ENCODE peak calls at places on chromosomes 5 and 9, in nine cellular contexts. Q is NCI-H510A treated with DMSO at 0.1 percent for 48 hours, J is GM18507, H is T-helper 17 cell, C is AG10803, R is AG04449, V is MM.1S, F is mucosa of descending colon, D is posterior vena cava. M is an unnamed sample.

GRCh38 chr5:8394965-8395364 is 526.0 kb downstream of the MTRR start:
- DNase-seq in Q (no peak), F (no peak), R (no peak), D (no peak), H (no peak), V (no peak), J (no peak), C (no peak), M (no peak)

GRCh38 chr5:137320056-137321045 is 178.8 kb downstream of the SPOCK1 start:
- DNase-seq in Q (peak), R (no peak), V (peak), D (no peak), J (peak), H (no peak), C (peak), F (no peak), M (peak)

GRCh38 chr5:150605546-150605945 is 34.9 kb upstream of the SYNPO start:
- DNase-seq in J (no peak), V (no peak), Q (no peak), H (no peak), R (no peak), F (peak), D (peak), C (no peak), M (no peak)

GRCh38 chr9:130869250-130869649 is 27.4 kb downstream of the QRFP start:
- DNase-seq in J (no peak), R (no peak), H (no peak), F (no peak), D (peak), Q (no peak), V (no peak), C (no peak), M (no peak)

GRCh38 chr5:33937700-33938506 is 1.7 kb downstream of the RXFP3 start:
- DNase-seq in J (no peak), R (no peak), H (no peak), V (no peak), Q (no peak), C (no peak), D (no peak), F (no peak), M (no peak)

GRCh38 chr5:122142480-122142879 is 13.1 kb downstream of the ZNF474 start:
- DNase-seq in J (no peak), V (no peak), F (no peak), D (no peak), Q (no peak), H (no peak), C (peak), R (no peak), M (no peak)

GRCh38 chr5:121692163-121692562 is 159.5 kb upstream of the FTMT start:
- DNase-seq in D (no peak), V (no peak), C (no peak), R (no peak), H (no peak), F (no peak), J (no peak), Q (no peak), M (no peak)

GRCh38 chr5:228886-229285 is 10.8 kb downstream of the SDHA start:
- DNase-seq in J (no peak), D (no peak), V (no peak), F (no peak), R (no peak), H (no peak), C (no peak), Q (no peak), M (no peak)

GRCh38 chr5:58871648-58872242 is 288.9 kb downstream of the RAB3C start:
- DNase-seq in F (no peak), C (peak), D (no peak), J (no peak), V (peak), Q (peak), H (no peak), R (no peak), M (no peak)

GRCh38 chr9:20361220-20361619 is 261.1 kb downstream of the MLLT3 start:
- DNase-seq in F (no peak), H (no peak), C (no peak), J (no peak), Q (no peak), D (no peak), R (no peak), V (no peak), M (no peak)

GRCh38 chr9:15696979-15697378 is 144.1 kb downstream of the CCDC171 start:
- DNase-seq in H (no peak), J (no peak), V (no peak), C (peak), D (no peak), Q (no peak), R (no peak), F (no peak), M (no peak)

GRCh38 chr5:178535299-178536175 is 54.7 kb downstream of the COL23A1 start:
- DNase-seq in Q (no peak), V (no peak), C (peak), H (no peak), D (peak), R (no peak), F (no peak), J (no peak), M (no peak)

GRCh38 chr5:116084891-116085715 is at the start of gene COMMD10:
- DNase-seq in J (peak), Q (peak), R (peak), H (peak), V (peak), F (peak), C (peak), D (peak), M (peak)

GRCh38 chr9:71691036-71691435 is 77.3 kb downstream of the CEMIP2 start:
- DNase-seq in V (no peak), R (no peak), Q (no peak), F (no peak), J (no peak), C (no peak), D (no peak), H (no peak), M (no peak)

GRCh38 chr5:79448336-79448735 is 65.6 kb downstream of the HOMER1 start:
- DNase-seq in H (no peak), Q (no peak), J (no peak), R (peak), C (peak), F (no peak), D (no peak), V (no peak), M (no peak)

GRCh38 chr9:14278291-14278721 is 35.6 kb downstream of the NFIB start:
- DNase-seq in H (no peak), F (no peak), R (no peak), Q (no peak), V (no peak), J (no peak), D (no peak), C (peak), M (no peak)

GRCh38 chr9:98118640-98119601 is at the start of gene TRIM14:
- DNase-seq in R (no peak), H (peak), C (peak), D (peak), V (peak), F (peak), J (peak), Q (peak), M (peak)

GRCh38 chr9:123928471-123929176 is 1.3 kb downstream of the DENND1A start:
- DNase-seq in D (no peak), J (no peak), R (no peak), V (peak), C (peak), H (no peak), F (no peak), Q (peak), M (no peak)

GRCh38 chr5:82513739-82514138 is 235.6 kb upstream of the RPS23 start:
- DNase-seq in H (no peak), Q (no peak), C (no peak), V (no peak), R (no peak), J (no peak), F (no peak), D (no peak), M (no peak)

GRCh38 chr5:149656576-149657182 is 73.4 kb upstream of the PPARGC1B start:
- DNase-seq in Q (peak), D (no peak), V (peak), F (no peak), J (no peak), H (no peak), R (no peak), C (no peak), M (no peak)

GRCh38 chr9:38686923-38687322 is 33.0 kb downstream of the FAM240B start:
- DNase-seq in J (no peak), V (no peak), H (no peak), C (no peak), D (no peak), R (no peak), F (no peak), Q (no peak), M (no peak)

GRCh38 chr5:169126376-169127043 is 174.4 kb downstream of the SLIT3 start:
- DNase-seq in F (no peak), H (no peak), V (no peak), R (no peak), D (peak), Q (no peak), J (no peak), C (peak), M (no peak)

GRCh38 chr5:149141224-149141956 is at the start of gene ABLIM3:
- DNase-seq in V (peak), F (peak), D (peak), H (peak), R (no peak), Q (peak), C (peak), J (peak), M (peak)

M was measured in GM12892.